ENCODE peak calls at places on chromosomes 5 and 9, in ten cellular contexts. T is RPMI7951; J is left colon; U is GM12878; C is Calu3; H is activated CD8-positive, alpha-beta memory T cell treated with anti-CD3 and anti-CD28 coated beads, Interleukin-2, amount 50 U/mL, for 48 hours; F is anterior cingulate cortex; B is naive thymus-derived CD4-positive, alpha-beta T cell; M is NCI-H1694 treated with DMSO at 0.1 percent for 48 hours; G is brain pericyte. S is an unnamed sample.

GRCh38 chr5:41856644-41857491 is 13.4 kb downstream of the OXCT1 start:
- DNase-seq in T (peak), J (no peak), U (no peak), C (peak), H (no peak), F (no peak), B (no peak), M (peak), G (no peak), S (peak)

GRCh38 chr5:86526811-86527348 is 90.9 kb upstream of the COX7C start:
- DNase-seq in T (no peak), J (no peak), U (no peak), C (no peak), H (no peak), F (no peak), B (no peak), M (no peak), G (no peak), S (no peak)

GRCh38 chr5:106415541-106415940 is 1255.2 kb downstream of the EFNA5 start:
- DNase-seq in T (peak), J (no peak), U (no peak), C (peak), H (no peak), F (no peak), B (no peak), M (no peak), G (no peak), S (peak)

GRCh38 chr5:38249812-38250211 is 8.5 kb upstream of the EGFLAM start:
- DNase-seq in T (peak), J (no peak), U (no peak), C (no peak), H (no peak), F (no peak), B (no peak), M (no peak), G (no peak), S (no peak)

GRCh38 chr9:96230002-96230401 is 72.0 kb downstream of the HSD17B3 start:
- DNase-seq in T (no peak), J (no peak), U (no peak), C (no peak), H (no peak), F (no peak), B (no peak), M (no peak), G (no peak), S (no peak)

GRCh38 chr9:123238364-123238763 is 30.0 kb downstream of the STRBP start:
- DNase-seq in T (no peak), J (no peak), U (no peak), C (no peak), H (no peak), F (no peak), B (no peak), M (no peak), G (no peak), S (no peak)

GRCh38 chr5:374631-375335 is 53.3 kb downstream of the AHRR start:
- DNase-seq in T (no peak), J (peak), U (no peak), C (no peak), H (peak), F (no peak), B (no peak), M (no peak), G (no peak), S (no peak)

GRCh38 chr9:69433426-69433825 is 108.4 kb downstream of the ENTREP1 start:
- DNase-seq in T (no peak), J (no peak), U (no peak), C (no peak), H (peak), F (no peak), B (no peak), M (no peak), G (no peak), S (peak)

GRCh38 chr5:33479321-33479720 is 38.6 kb downstream of the TARS1 start:
- DNase-seq in T (no peak), J (no peak), U (no peak), C (no peak), H (no peak), F (no peak), B (no peak), M (no peak), G (no peak), S (peak)